ENCODE peak calls at places on chromosomes 12 and 14, in six cellular contexts. One of them, this sample, is unnamed.
A peak's percentile ranks its signal among the peaks of the same experiment; 100 is the strongest.

GRCh38 chr12:18224745-18225144 is 36.6 kb upstream of the PIK3C2G start:
- DNase-seq in left colon: no peak
- DNase-seq in dermis microvascular lymphatic vessel endothelial cell: peak; percentile 26
- DNase-seq in stomach: no peak
- DNase-seq in naive thymus-derived CD8-positive, alpha-beta T cell: no peak
- DNase-seq in progenitor cell of endocrine pancreas: no peak
- DNase-seq in this sample: no peak

GRCh38 chr12:111761706-111762105 is 5.0 kb upstream of the ALDH2 start:
- DNase-seq in left colon: no peak
- DNase-seq in naive thymus-derived CD8-positive, alpha-beta T cell: no peak
- DNase-seq in dermis microvascular lymphatic vessel endothelial cell: no peak
- DNase-seq in progenitor cell of endocrine pancreas: no peak
- DNase-seq in stomach: no peak
- DNase-seq in this sample: no peak

GRCh38 chr12:130014485-130014807 is 110.6 kb upstream of the TMEM132D start:
- DNase-seq in left colon: no peak
- DNase-seq in progenitor cell of endocrine pancreas: no peak
- DNase-seq in naive thymus-derived CD8-positive, alpha-beta T cell: no peak
- DNase-seq in stomach: no peak
- DNase-seq in dermis microvascular lymphatic vessel endothelial cell: no peak
- DNase-seq in this sample: no peak

GRCh38 chr12:79715308-79715707 is 24.5 kb upstream of the PAWR start:
- DNase-seq in naive thymus-derived CD8-positive, alpha-beta T cell: no peak
- DNase-seq in progenitor cell of endocrine pancreas: no peak
- DNase-seq in dermis microvascular lymphatic vessel endothelial cell: no peak
- DNase-seq in left colon: no peak
- DNase-seq in stomach: no peak
- DNase-seq in this sample: no peak

GRCh38 chr14:26939756-26940155 is 341.9 kb upstream of the NOVA1 start:
- DNase-seq in stomach: no peak
- DNase-seq in naive thymus-derived CD8-positive, alpha-beta T cell: no peak
- DNase-seq in left colon: no peak
- DNase-seq in progenitor cell of endocrine pancreas: no peak
- DNase-seq in dermis microvascular lymphatic vessel endothelial cell: no peak
- DNase-seq in this sample: no peak

GRCh38 chr14:50669441-50669986 is 1.4 kb upstream of the SAV1 start:
- DNase-seq in progenitor cell of endocrine pancreas: no peak
- DNase-seq in naive thymus-derived CD8-positive, alpha-beta T cell: no peak
- DNase-seq in stomach: no peak
- DNase-seq in dermis microvascular lymphatic vessel endothelial cell: no peak
- DNase-seq in left colon: no peak
- DNase-seq in this sample: no peak

GRCh38 chr12:57456145-57456700 is 1.1 kb downstream of the INHBE start:
- DNase-seq in stomach: no peak
- DNase-seq in left colon: no peak
- DNase-seq in progenitor cell of endocrine pancreas: peak; percentile 49
- DNase-seq in naive thymus-derived CD8-positive, alpha-beta T cell: peak; percentile 73
- DNase-seq in dermis microvascular lymphatic vessel endothelial cell: peak; percentile 16
- DNase-seq in this sample: no peak

GRCh38 chr12:110862331-110862730 is 15.5 kb downstream of the CCDC63 start:
- DNase-seq in left colon: no peak
- DNase-seq in progenitor cell of endocrine pancreas: no peak
- DNase-seq in dermis microvascular lymphatic vessel endothelial cell: no peak
- DNase-seq in naive thymus-derived CD8-positive, alpha-beta T cell: no peak
- DNase-seq in stomach: no peak
- DNase-seq in this sample: peak; percentile 36

GRCh38 chr12:113071427-113072112 is 15.0 kb downstream of the DTX1 start:
- DNase-seq in naive thymus-derived CD8-positive, alpha-beta T cell: no peak
- DNase-seq in stomach: no peak
- DNase-seq in left colon: no peak
- DNase-seq in dermis microvascular lymphatic vessel endothelial cell: no peak
- DNase-seq in progenitor cell of endocrine pancreas: no peak
- DNase-seq in this sample: no peak

GRCh38 chr12:94091624-94092023 is 56.8 kb upstream of the PLXNC1 start:
- DNase-seq in left colon: no peak
- DNase-seq in progenitor cell of endocrine pancreas: no peak
- DNase-seq in stomach: no peak
- DNase-seq in naive thymus-derived CD8-positive, alpha-beta T cell: no peak
- DNase-seq in dermis microvascular lymphatic vessel endothelial cell: no peak
- DNase-seq in this sample: no peak

GRCh38 chr12:114697741-114698565 is 14.0 kb upstream of the TBX3 start:
- DNase-seq in left colon: no peak
- DNase-seq in naive thymus-derived CD8-positive, alpha-beta T cell: no peak
- DNase-seq in progenitor cell of endocrine pancreas: no peak
- DNase-seq in dermis microvascular lymphatic vessel endothelial cell: no peak
- DNase-seq in stomach: no peak
- DNase-seq in this sample: no peak

GRCh38 chr12:52836042-52836466 is 1.9 kb upstream of the KRT79 start:
- DNase-seq in dermis microvascular lymphatic vessel endothelial cell: no peak
- DNase-seq in progenitor cell of endocrine pancreas: no peak
- DNase-seq in naive thymus-derived CD8-positive, alpha-beta T cell: peak; percentile 71
- DNase-seq in left colon: no peak
- DNase-seq in stomach: no peak
- DNase-seq in this sample: no peak

GRCh38 chr12:72869025-72869424 is 596.9 kb downstream of the TRHDE start:
- DNase-seq in dermis microvascular lymphatic vessel endothelial cell: no peak
- DNase-seq in left colon: no peak
- DNase-seq in stomach: no peak
- DNase-seq in progenitor cell of endocrine pancreas: no peak
- DNase-seq in naive thymus-derived CD8-positive, alpha-beta T cell: no peak
- DNase-seq in this sample: no peak

GRCh38 chr14:69845787-69846186 is 33.4 kb upstream of the SMOC1 start:
- DNase-seq in dermis microvascular lymphatic vessel endothelial cell: no peak
- DNase-seq in left colon: no peak
- DNase-seq in naive thymus-derived CD8-positive, alpha-beta T cell: no peak
- DNase-seq in stomach: no peak
- DNase-seq in progenitor cell of endocrine pancreas: no peak
- DNase-seq in this sample: no peak

GRCh38 chr12:6821674-6822433 is at the start of gene GPR162:
- DNase-seq in stomach: peak; percentile 52
- DNase-seq in dermis microvascular lymphatic vessel endothelial cell: no peak
- DNase-seq in progenitor cell of endocrine pancreas: peak; percentile 59
- DNase-seq in naive thymus-derived CD8-positive, alpha-beta T cell: peak; percentile 58
- DNase-seq in left colon: no peak
- DNase-seq in this sample: no peak

GRCh38 chr12:3905664-3906063 is 32.5 kb upstream of the PARP11 start:
- DNase-seq in progenitor cell of endocrine pancreas: no peak
- DNase-seq in naive thymus-derived CD8-positive, alpha-beta T cell: no peak
- DNase-seq in left colon: no peak
- DNase-seq in dermis microvascular lymphatic vessel endothelial cell: no peak
- DNase-seq in stomach: no peak
- DNase-seq in this sample: no peak

GRCh38 chr14:50475460-50475859 is 56.9 kb downstream of the MAP4K5 start:
- DNase-seq in dermis microvascular lymphatic vessel endothelial cell: no peak
- DNase-seq in stomach: no peak
- DNase-seq in left colon: no peak
- DNase-seq in progenitor cell of endocrine pancreas: no peak
- DNase-seq in naive thymus-derived CD8-positive, alpha-beta T cell: no peak
- DNase-seq in this sample: no peak

GRCh38 chr12:9132008-9132535 is 16.4 kb upstream of the A2M start:
- DNase-seq in dermis microvascular lymphatic vessel endothelial cell: no peak
- DNase-seq in left colon: no peak
- DNase-seq in naive thymus-derived CD8-positive, alpha-beta T cell: no peak
- DNase-seq in stomach: no peak
- DNase-seq in progenitor cell of endocrine pancreas: no peak
- DNase-seq in this sample: no peak

GRCh38 chr12:44031472-44032185 is 195.7 kb downstream of the TMEM117 start:
- DNase-seq in dermis microvascular lymphatic vessel endothelial cell: no peak
- DNase-seq in progenitor cell of endocrine pancreas: no peak
- DNase-seq in naive thymus-derived CD8-positive, alpha-beta T cell: no peak
- DNase-seq in left colon: no peak
- DNase-seq in stomach: no peak
- DNase-seq in this sample: no peak

GRCh38 chr12:28351414-28351813 is 161.2 kb downstream of the CCDC91 start:
- DNase-seq in stomach: no peak
- DNase-seq in naive thymus-derived CD8-positive, alpha-beta T cell: no peak
- DNase-seq in progenitor cell of endocrine pancreas: no peak
- DNase-seq in left colon: no peak
- DNase-seq in dermis microvascular lymphatic vessel endothelial cell: no peak
- DNase-seq in this sample: no peak

GRCh38 chr12:10807186-10807585 is at the start of gene TAS2R8:
- DNase-seq in progenitor cell of endocrine pancreas: no peak
- DNase-seq in naive thymus-derived CD8-positive, alpha-beta T cell: no peak
- DNase-seq in dermis microvascular lymphatic vessel endothelial cell: no peak
- DNase-seq in stomach: no peak
- DNase-seq in left colon: no peak
- DNase-seq in this sample: no peak

GRCh38 chr12:92604786-92605185 is 98.0 kb upstream of the PLEKHG7 start:
- DNase-seq in left colon: no peak
- DNase-seq in naive thymus-derived CD8-positive, alpha-beta T cell: no peak
- DNase-seq in stomach: no peak
- DNase-seq in progenitor cell of endocrine pancreas: no peak
- DNase-seq in dermis microvascular lymphatic vessel endothelial cell: no peak
- DNase-seq in this sample: no peak

This sample was measured in glomerular endothelial cell.